ENCODE peak calls at places on chromosomes 11 and 22, in four cellular contexts. R is spleen, S is GM23338, T is tibial artery. V is an unnamed sample.

GRCh38 chr11:130666781-130667251 is 218.4 kb downstream of the ADAMTS15 start:
- DNase-seq in R (no peak), S (no peak), T (no peak), V (no peak)

GRCh38 chr11:59187020-59187419 is 15.1 kb downstream of the DTX4 start:
- DNase-seq in R (no peak), S (no peak), T (no peak), V (no peak)

GRCh38 chr22:28299329-28299728 is 380.3 kb upstream of the PITPNB start:
- DNase-seq in R (no peak), S (no peak), T (no peak), V (no peak)

GRCh38 chr11:17954395-17955252 is 58.2 kb downstream of the SERGEF start:
- DNase-seq in R (no peak), S (no peak), T (no peak), V (no peak)

GRCh38 chr11:35313066-35313765 is 106.1 kb downstream of the SLC1A2 start:
- DNase-seq in R (no peak), S (no peak), T (no peak), V (no peak)

GRCh38 chr11:15258433-15259350 is 144.0 kb downstream of the INSC start:
- DNase-seq in R (no peak), S (peak; percentile 55), T (no peak), V (no peak)

GRCh38 chr11:78416285-78417174 is 1.1 kb downstream of the GAB2 start:
- DNase-seq in R (peak; percentile 95), S (peak; percentile 85), T (peak; percentile 94), V (peak; percentile 85)

GRCh38 chr11:56331861-56332491 is 13.9 kb upstream of the OR8K1 start:
- DNase-seq in R (no peak), S (peak; percentile 11), T (no peak), V (peak; percentile 24)

GRCh38 chr11:86910592-86910991 is 44.6 kb downstream of the FZD4 start:
- DNase-seq in R (no peak), S (no peak), T (no peak), V (no peak)

GRCh38 chr11:92130432-92130831 is 94.2 kb upstream of the FAT3 start:
- DNase-seq in R (no peak), S (no peak), T (no peak), V (no peak)

GRCh38 chr22:42283288-42284229 is 13.1 kb upstream of the TCF20 start:
- DNase-seq in R (peak; percentile 70), S (no peak), T (no peak), V (peak; percentile 88)

GRCh38 chr11:78251083-78251699 is 62.5 kb downstream of the USP35 start:
- DNase-seq in R (no peak), S (no peak), T (no peak), V (no peak)

GRCh38 chr11:117144477-117145392 is 648 bp downstream of the PAFAH1B2 start:
- DNase-seq in R (peak; percentile 89), S (peak; percentile 58), T (peak; percentile 66), V (peak; percentile 93)

GRCh38 chr11:7575841-7576451 is 62.1 kb downstream of the PPFIBP2 start:
- DNase-seq in R (no peak), S (no peak), T (no peak), V (peak; percentile 34)

GRCh38 chr11:104476898-104477297 is 313.0 kb upstream of the PDGFD start:
- DNase-seq in R (no peak), S (no peak), T (no peak), V (no peak)

GRCh38 chr11:83801799-83802198 is 515.6 kb upstream of the CCDC90B start:
- DNase-seq in R (no peak), S (peak; percentile 64), T (no peak), V (no peak)

GRCh38 chr11:130581631-130582030 is 133.2 kb downstream of the ADAMTS15 start:
- DNase-seq in R (no peak), S (no peak), T (no peak), V (no peak)

DNA sequence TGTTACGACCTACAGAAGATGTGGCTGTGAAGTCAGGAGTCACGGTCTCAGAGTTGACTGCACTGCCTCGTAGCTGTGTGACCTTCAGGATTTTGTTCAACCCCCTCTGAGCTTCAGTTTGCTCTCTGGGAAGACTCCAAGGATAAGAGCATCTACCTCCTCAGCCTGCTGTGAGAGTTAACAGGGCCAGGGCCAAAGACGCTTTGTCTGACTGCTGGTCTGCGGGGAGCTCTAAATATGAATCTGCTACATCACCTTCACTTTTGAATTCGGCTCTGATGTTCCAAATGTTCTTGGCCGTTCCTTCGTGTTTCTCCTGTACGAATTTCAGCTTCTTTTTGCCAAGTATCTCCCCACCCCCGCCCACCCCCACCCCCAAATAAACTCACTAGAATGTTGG is 11.5 kb upstream of the TNNT3 start:
- DNase-seq in R (no peak), S (no peak), T (no peak), V (peak; percentile 38)
- H3K27me3 ChIP-seq in R (no peaks in the 10 kb centered on the region), S (no peaks in the 10 kb centered on the region), T (no peaks in the 10 kb centered on the region), V (no peaks in the 10 kb centered on the region)

GRCh38 chr11:71267807-71268421 is 15.5 kb upstream of the SHANK2 start:
- DNase-seq in R (no peak), S (no peak), T (no peak), V (no peak)

GRCh38 chr11:71268706-71269321 is 16.4 kb upstream of the SHANK2 start:
- DNase-seq in R (no peak), S (no peak), T (no peak), V (no peak)

GRCh38 chr11:71266114-71266833 is 13.9 kb upstream of the SHANK2 start:
- DNase-seq in R (no peak), S (peak; percentile 90), T (no peak), V (peak; percentile 91)

GRCh38 chr11:71265559-71266092 is 13.2 kb upstream of the SHANK2 start:
- DNase-seq in R (no peak), S (no peak), T (no peak), V (no peak)

DNA sequence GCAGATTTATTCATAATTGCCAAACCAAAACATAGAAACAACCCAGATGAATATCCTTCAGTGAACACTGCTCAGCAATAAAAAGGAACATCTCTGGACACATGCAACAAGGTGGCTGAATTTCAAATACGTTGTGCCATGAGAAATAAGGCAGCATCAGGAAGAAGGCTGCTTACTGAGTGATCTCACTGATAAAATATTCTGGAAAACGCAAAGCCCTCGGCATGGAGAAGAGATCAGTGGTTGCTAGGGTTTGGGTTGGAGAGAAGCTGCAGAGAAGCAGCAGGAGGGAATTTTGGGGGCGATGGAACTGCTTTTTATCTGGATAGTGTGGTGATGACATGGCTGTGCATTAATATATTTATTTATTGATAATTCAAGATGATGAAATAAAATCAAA is 11.0 kb upstream of the SHANK2 start:
- DNase-seq in R (no peak), S (no peak), T (no peak), V (no peak)
- H3K27me3 ChIP-seq in R (peaks cover 25% of the 10 kb centered on the region), S (no peaks in the 10 kb centered on the region), T (no peaks in the 10 kb centered on the region), V (no peaks in the 10 kb centered on the region)

DNA sequence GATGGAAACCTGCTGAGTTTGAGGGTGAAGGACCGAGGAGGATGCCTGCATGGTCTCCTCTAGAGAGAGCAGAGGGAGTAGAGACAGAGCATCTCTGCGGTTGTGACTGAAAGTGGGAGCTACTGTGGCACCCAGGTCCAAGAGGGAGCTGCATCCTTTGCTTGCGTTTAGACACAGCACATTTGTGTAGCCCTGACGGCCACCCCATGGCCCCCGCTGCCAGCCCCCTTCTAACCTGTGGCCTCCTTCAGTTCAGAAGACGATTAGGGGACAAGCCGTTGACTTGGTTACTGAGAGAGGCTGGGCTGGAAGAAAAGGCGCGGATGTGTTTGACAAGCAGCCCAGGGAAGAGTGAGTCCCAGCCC is 690.9 kb downstream of the BRD1 start:
- DNase-seq in R (peak; percentile 65), S (no peak), T (no peak), V (peak; percentile 24)
- H3K27me3 ChIP-seq in R (peaks cover 72% of the 10 kb centered on the region), S (no peaks in the 10 kb centered on the region), T (no peaks in the 10 kb centered on the region), V (no peaks in the 10 kb centered on the region)

GRCh38 chr22:26053737-26054316 is 115.4 kb upstream of the SEZ6L start:
- DNase-seq in R (no peak), S (peak; percentile 33), T (no peak), V (peak; percentile 32)
- H3K27me3 ChIP-seq in R (peaks cover 79% of the 10 kb centered on the region), S (no peaks in the 10 kb centered on the region), T (no peaks in the 10 kb centered on the region), V (no peaks in the 10 kb centered on the region)

GRCh38 chr11:2133481-2134021 is 5.6 kb downstream of the IGF2 start:
- DNase-seq in R (no peak), S (no peak), T (no peak), V (no peak)
- H3K27me3 ChIP-seq in R (peaks cover 71% of the 10 kb centered on the region), S (peaks cover 33% of the 10 kb centered on the region), T (no peaks in the 10 kb centered on the region), V (peaks cover 28% of the 10 kb centered on the region)

GRCh38 chr11:32162906-32163305 is 72.0 kb downstream of the RCN1 start:
- DNase-seq in R (no peak), S (no peak), T (no peak), V (no peak)
- H3K27me3 ChIP-seq in R (no peaks in the 10 kb centered on the region), S (no peaks in the 10 kb centered on the region), T (no peaks in the 10 kb centered on the region), V (no peaks in the 10 kb centered on the region)

DNA sequence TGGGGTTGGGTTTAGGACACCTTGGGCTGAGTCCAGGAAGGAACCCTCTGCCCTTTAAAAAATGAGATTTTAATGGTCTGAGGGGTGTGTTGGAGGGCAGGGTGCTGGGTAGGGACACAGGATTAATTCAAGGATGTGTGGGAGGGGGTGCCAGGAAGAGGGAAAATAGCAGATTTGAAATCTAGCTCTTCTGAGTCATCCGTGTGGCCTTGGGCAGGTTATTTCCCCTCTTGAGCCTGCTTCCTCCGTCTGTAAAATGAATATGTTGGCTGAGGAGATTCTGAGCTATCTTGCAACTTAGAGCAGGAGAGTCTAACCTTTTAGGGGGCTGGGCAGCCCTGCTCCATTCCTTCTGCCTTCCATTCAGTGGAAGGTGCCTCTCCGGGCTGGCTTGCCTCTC is 3.0 kb downstream of the TSPAN18 start:
- DNase-seq in R (no peak), S (no peak), T (no peak), V (no peak)
- H3K27me3 ChIP-seq in R (peaks cover 45% of the 10 kb centered on the region), S (peaks cover 81% of the 10 kb centered on the region), T (no peaks in the 10 kb centered on the region), V (peaks cover 32% of the 10 kb centered on the region)

V was measured in H7.